ENCODE peak calls at places on chromosomes 3 and 15, in five cellular contexts. U, R, A, Y and D are unnamed samples.

GRCh38 chr3:158005391-158006100 is 100.7 kb downstream of the SHOX2 start:
- DNase-seq in R (no peak), Y (no peak), U (no peak), A (no peak), D (no peak)

GRCh38 chr15:25805006-25805405 is 58.1 kb downstream of the ATP10A start:
- DNase-seq in R (no peak), A (no peak), Y (no peak), U (peak), D (no peak)

GRCh38 chr15:72285927-72286516 is 13.7 kb upstream of the PARP6 start:
- DNase-seq in A (no peak), U (peak), Y (peak), R (peak), D (peak)

GRCh38 chr3:186930143-186930638 is at the start of gene ST6GAL1:
- DNase-seq in R (peak), U (peak), A (peak), Y (peak), D (peak)

GRCh38 chr3:32018723-32019564 is 37.4 kb downstream of the ZNF860 start:
- DNase-seq in A (no peak), Y (no peak), R (no peak), U (no peak), D (no peak)

GRCh38 chr3:195063596-195064193 is 207.3 kb downstream of the XXYLT1 start:
- DNase-seq in R (no peak), Y (no peak), A (no peak), U (no peak), D (no peak)

GRCh38 chr15:25784876-25785642 is 78.1 kb downstream of the ATP10A start:
- DNase-seq in A (no peak), R (no peak), U (no peak), Y (peak), D (no peak)

GRCh38 chr3:78757734-78758133 is 1010.1 kb downstream of the ROBO1 start:
- DNase-seq in A (no peak), U (no peak), R (no peak), Y (no peak), D (no peak)

GRCh38 chr3:37922721-37923575 is 61.3 kb downstream of the CTDSPL start:
- DNase-seq in U (no peak), A (no peak), Y (peak), R (no peak), D (no peak)

GRCh38 chr15:57330619-57331018 is 45.7 kb upstream of the CGNL1 start:
- DNase-seq in A (no peak), U (no peak), R (no peak), Y (no peak), D (no peak)

GRCh38 chr3:185789891-185790830 is 34.7 kb downstream of the IGF2BP2 start:
- DNase-seq in A (no peak), Y (no peak), U (no peak), R (no peak), D (no peak)

GRCh38 chr3:98972155-98972554 is 70.7 kb upstream of the DCBLD2 start:
- DNase-seq in R (no peak), U (no peak), Y (no peak), A (no peak), D (no peak)

GRCh38 chr15:88006146-88006545 is 250.4 kb downstream of the NTRK3 start:
- DNase-seq in U (no peak), R (no peak), Y (no peak), A (no peak), D (no peak)

GRCh38 chr3:18308096-18308495 is 117.0 kb downstream of the SATB1 start:
- DNase-seq in R (no peak), A (no peak), Y (no peak), U (no peak), D (no peak)

GRCh38 chr3:28150465-28151206 is 90.8 kb upstream of the CMC1 start:
- DNase-seq in U (no peak), Y (no peak), A (no peak), R (no peak), D (no peak)

GRCh38 chr3:63349583-63350177 is 71.6 kb downstream of the SYNPR start:
- DNase-seq in R (peak), U (peak), Y (no peak), A (no peak), D (no peak)

GRCh38 chr3:65114041-65114440 is 426.2 kb upstream of the ADAMTS9 start:
- DNase-seq in R (no peak), A (no peak), U (no peak), Y (no peak), D (no peak)

GRCh38 chr3:43691120-43692002 is 623 bp downstream of the ABHD5 start:
- DNase-seq in Y (peak), U (peak), R (peak), A (peak), D (peak)

GRCh38 chr3:116994473-116994872 is 284.9 kb downstream of the TUSC7 start:
- DNase-seq in A (no peak), Y (no peak), R (no peak), U (no peak), D (no peak)

GRCh38 chr3:46626039-46626438 is 13.7 kb downstream of the FAM240A start:
- DNase-seq in U (no peak), Y (no peak), A (no peak), R (no peak), D (no peak)

GRCh38 chr3:112397529-112397928 is 64.6 kb downstream of the CD200 start:
- DNase-seq in A (no peak), R (no peak), U (no peak), Y (no peak), D (no peak)

GRCh38 chr15:35693887-35694286 is 147.9 kb upstream of the DPH6 start:
- DNase-seq in U (no peak), R (no peak), A (no peak), Y (no peak), D (no peak)

GRCh38 chr3:102141096-102141912 is 292.0 kb downstream of the NFKBIZ start:
- DNase-seq in R (no peak), U (no peak), Y (no peak), A (no peak), D (no peak)

GRCh38 chr15:88243895-88244787 is 12.4 kb downstream of the NTRK3 start:
- DNase-seq in Y (no peak), R (peak), A (no peak), U (peak), D (no peak)

GRCh38 chr3:60967141-60967540 is 284.1 kb downstream of the FHIT start:
- DNase-seq in R (no peak), Y (no peak), A (no peak), U (no peak), D (no peak)